ENCODE peak calls at places on chromosomes 11 and 22, in six cellular contexts. W, R, S, F, O and L are unnamed samples.

GRCh38 chr22:36160499-36160942 is at the start of gene APOL3:
- DNase-seq in W (peak; percentile 74), R (peak; percentile 47), S (peak; percentile 82), F (peak; percentile 74), O (peak; percentile 86), L (peak; percentile 45)

GRCh38 chr11:69109101-69109500 is 46.6 kb upstream of the SMIM38 start:
- DNase-seq in W (no peak), R (no peak), S (no peak), F (no peak), O (no peak), L (no peak)

GRCh38 chr11:72240461-72241289 is 3.3 kb downstream of the PHOX2A start:
- DNase-seq in W (no peak), R (no peak), S (no peak), F (no peak), O (no peak), L (no peak)

GRCh38 chr11:107961480-107961879 is 33.2 kb downstream of the RAB39A start:
- DNase-seq in W (no peak), R (no peak), S (no peak), F (no peak), O (no peak), L (no peak)

GRCh38 chr11:126862664-126863247 is 137.8 kb downstream of the KIRREL3 start:
- DNase-seq in W (no peak), R (no peak), S (no peak), F (no peak), O (no peak), L (no peak)

GRCh38 chr11:87020764-87021365 is 16.9 kb upstream of the TMEM135 start:
- DNase-seq in W (no peak), R (peak; percentile 20), S (no peak), F (no peak), O (no peak), L (no peak)

GRCh38 chr11:31355131-31355530 is 14.4 kb downstream of the DCDC1 start:
- DNase-seq in W (no peak), R (peak; percentile 20), S (no peak), F (no peak), O (no peak), L (no peak)

GRCh38 chr11:44188643-44189042 is 93.2 kb downstream of the EXT2 start:
- DNase-seq in W (no peak), R (peak; percentile 5), S (no peak), F (no peak), O (no peak), L (no peak)

GRCh38 chr11:96145163-96145585 is 197.8 kb downstream of the MAML2 start:
- DNase-seq in W (no peak), R (no peak), S (no peak), F (no peak), O (no peak), L (peak; percentile 76)

GRCh38 chr11:123145220-123145619 is 49.8 kb downstream of the CLMP start:
- DNase-seq in W (no peak), R (peak; percentile 87), S (no peak), F (no peak), O (peak; percentile 58), L (peak; percentile 88)

GRCh38 chr11:30938801-30939200 is 352.6 kb upstream of the MPPED2 start:
- DNase-seq in W (no peak), R (no peak), S (no peak), F (no peak), O (no peak), L (no peak)

GRCh38 chr11:77191429-77191822 is 63.4 kb downstream of the MYO7A start:
- DNase-seq in W (no peak), R (peak; percentile 2), S (no peak), F (no peak), O (no peak), L (no peak)

GRCh38 chr11:86164106-86164505 is 80.4 kb upstream of the EED start:
- DNase-seq in W (no peak), R (no peak), S (no peak), F (no peak), O (no peak), L (no peak)

GRCh38 chr11:2698386-2699184 is 1.2 kb downstream of the KCNQ1OT1 start:
- DNase-seq in W (no peak), R (no peak), S (no peak), F (peak; percentile 41), O (peak; percentile 44), L (peak; percentile 28)

GRCh38 chr11:111778047-111778558 is 11.9 kb upstream of the PPP2R1B start:
- DNase-seq in W (no peak), R (no peak), S (no peak), F (no peak), O (no peak), L (no peak)

GRCh38 chr11:74646964-74647363 is 54.6 kb downstream of the POLD3 start:
- DNase-seq in W (no peak), R (no peak), S (no peak), F (no peak), O (no peak), L (no peak)

GRCh38 chr11:92225206-92225562 is 566 bp downstream of the FAT3 start:
- DNase-seq in W (no peak), R (no peak), S (no peak), F (no peak), O (peak; percentile 47), L (no peak)

GRCh38 chr11:57458060-57458409 is 2.3 kb upstream of the RTN4RL2 start:
- DNase-seq in W (no peak), R (no peak), S (no peak), F (peak; percentile 52), O (no peak), L (no peak)

GRCh38 chr11:68673291-68673930 is 10.9 kb upstream of the GAL start:
- DNase-seq in W (no peak), R (no peak), S (no peak), F (peak; percentile 10), O (peak; percentile 33), L (no peak)

GRCh38 chr11:18721576-18722292 is 4.3 kb downstream of the IGSF22 start:
- DNase-seq in W (peak; percentile 40), R (peak; percentile 34), S (peak; percentile 73), F (peak; percentile 55), O (peak; percentile 57), L (no peak)

GRCh38 chr11:101090679-101091270 is 38.8 kb downstream of the PGR start:
- DNase-seq in W (no peak), R (no peak), S (no peak), F (no peak), O (no peak), L (no peak)

GRCh38 chr11:19279455-19279854 is 38.7 kb upstream of the E2F8 start:
- DNase-seq in W (no peak), R (no peak), S (no peak), F (no peak), O (no peak), L (no peak)

GRCh38 chr11:69037074-69037473 is 11.7 kb upstream of the TPCN2 start:
- DNase-seq in W (no peak), R (no peak), S (no peak), F (no peak), O (no peak), L (no peak)

GRCh38 chr11:926341-926916 is 759 bp downstream of the AP2A2 start:
- DNase-seq in W (no peak), R (peak; percentile 69), S (peak; percentile 53), F (no peak), O (peak; percentile 52), L (peak; percentile 58)

GRCh38 chr22:49833340-49834007 is 5.8 kb upstream of the BRD1 start:
- DNase-seq in W (no peak), R (no peak), S (no peak), F (no peak), O (peak; percentile 24), L (no peak)

DNA sequence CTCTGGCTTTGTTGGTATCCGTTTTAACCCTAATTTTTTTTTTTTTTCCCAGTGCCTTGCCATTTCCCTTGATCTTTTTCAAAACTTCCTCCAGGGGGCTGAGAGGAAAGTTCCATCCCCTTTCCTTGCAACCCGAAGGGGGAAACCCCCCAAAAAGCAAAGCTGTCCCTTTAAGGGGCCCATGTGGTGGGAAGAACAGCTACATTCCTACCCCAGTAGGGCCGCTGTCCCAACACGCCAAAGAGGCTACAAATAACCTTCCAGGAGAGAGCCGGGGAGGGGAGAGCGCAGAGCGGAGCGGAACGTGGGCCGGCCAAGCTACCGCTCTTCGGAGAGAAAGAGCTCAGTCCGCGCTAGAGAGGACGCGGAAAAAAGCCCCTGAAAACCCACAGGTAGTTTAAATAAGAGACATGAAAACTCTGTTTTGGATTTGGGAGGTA is 1.7 kb downstream of the LRP4 start:
- DNase-seq in W (peak; percentile 51), R (peak; percentile 78), S (peak; percentile 62), F (no peak), O (peak; percentile 83), L (peak; percentile 77)
- H3K27me3 ChIP-seq in W (peaks cover 8% of the 10 kb centered on the region), R (no peaks in the 10 kb centered on the region), S (peaks cover 3% of the 10 kb centered on the region), F (peaks cover 53% of the 10 kb centered on the region), O (no peaks in the 10 kb centered on the region), L (no peaks in the 10 kb centered on the region)

DNA sequence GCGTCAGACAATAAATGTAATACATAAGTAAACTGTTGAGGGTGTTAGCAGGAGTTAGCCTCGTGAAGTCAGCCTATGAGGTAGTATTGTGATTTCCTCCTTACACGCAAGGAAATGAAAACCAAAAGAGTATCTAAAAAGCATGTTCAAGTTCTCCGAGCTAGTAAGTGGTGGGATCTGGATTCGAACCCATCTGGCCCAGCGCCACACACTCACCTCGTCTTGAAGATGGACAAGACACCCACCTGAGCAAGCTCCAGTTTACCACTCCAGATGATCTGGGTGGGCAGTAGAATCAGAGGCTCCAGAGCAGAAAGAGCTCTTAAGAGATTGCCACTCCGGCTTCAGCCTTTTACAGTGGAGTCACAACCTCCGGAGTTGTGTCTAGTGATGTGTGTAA is 140.3 kb downstream of the PKNOX2 start:
- DNase-seq in W (no peak), R (no peak), S (no peak), F (no peak), O (no peak), L (no peak)
- H3K27me3 ChIP-seq in W (no peaks in the 10 kb centered on the region), R (peaks cover 2% of the 10 kb centered on the region), S (no peaks in the 10 kb centered on the region), F (no peaks in the 10 kb centered on the region), O (no peaks in the 10 kb centered on the region), L (no peaks in the 10 kb centered on the region)

GRCh38 chr11:8561461-8561860 is 32.6 kb downstream of the STK33 start:
- DNase-seq in W (no peak), R (no peak), S (no peak), F (no peak), O (no peak), L (no peak)
- H3K27me3 ChIP-seq in W (no peaks in the 10 kb centered on the region), R (peaks cover 5% of the 10 kb centered on the region), S (no peaks in the 10 kb centered on the region), F (no peaks in the 10 kb centered on the region), O (no peaks in the 10 kb centered on the region), L (no peaks in the 10 kb centered on the region)

GRCh38 chr11:117792241-117792640 is 4.8 kb downstream of the DSCAML1 start:
- DNase-seq in W (no peak), R (no peak), S (no peak), F (no peak), O (no peak), L (no peak)

GRCh38 chr11:117792992-117793391 is 4.0 kb downstream of the DSCAML1 start:
- DNase-seq in W (no peak), R (no peak), S (no peak), F (no peak), O (no peak), L (no peak)

GRCh38 chr11:117794772-117795629 is 2.0 kb downstream of the DSCAML1 start:
- DNase-seq in W (no peak), R (no peak), S (no peak), F (no peak), O (no peak), L (no peak)

GRCh38 chr11:117794144-117794543 is 2.9 kb downstream of the DSCAML1 start:
- DNase-seq in W (no peak), R (no peak), S (no peak), F (no peak), O (no peak), L (no peak)

DNA sequence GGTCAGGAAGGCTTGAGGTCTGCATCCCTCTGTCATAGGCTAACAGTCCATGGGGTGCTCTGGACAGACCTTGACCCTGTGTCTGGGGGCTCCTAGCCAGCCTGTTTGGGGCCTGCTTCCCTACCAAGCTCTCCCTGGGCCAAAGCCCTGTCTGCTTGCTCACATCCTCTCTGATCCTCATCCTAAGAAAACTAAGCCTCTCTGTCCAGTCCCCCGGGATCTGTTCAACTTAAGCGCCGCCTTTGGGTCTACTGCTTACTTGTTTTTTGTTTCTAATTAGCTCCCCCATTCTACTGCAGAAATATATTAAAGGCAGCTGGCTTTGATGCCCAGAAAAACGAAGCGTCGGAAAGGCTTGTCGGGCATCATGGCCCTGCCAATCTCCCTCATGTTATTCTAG is 3.5 kb downstream of the DSCAML1 start:
- DNase-seq in W (no peak), R (no peak), S (no peak), F (no peak), O (no peak), L (no peak)
- H3K27me3 ChIP-seq in W (peaks cover 56% of the 10 kb centered on the region), R (peaks cover 41% of the 10 kb centered on the region), S (peaks cover 28% of the 10 kb centered on the region), F (peaks cover 42% of the 10 kb centered on the region), O (peaks cover 79% of the 10 kb centered on the region), L (peaks cover 31% of the 10 kb centered on the region)